ENCODE peak calls at places on chromosome 19, in nine cellular contexts. K, A, J, U, W, G, C, P and Y are unnamed samples.
A peak's percentile ranks its signal among the peaks of the same experiment; 100 is the strongest.

GRCh38 chr19:52638601-52639000 is 446 bp upstream of the ZNF83 start:
- DNase-seq in K (no peak), G (peak; percentile 34), W (peak; percentile 6), P (no peak), C (no peak), A (no peak), U (no peak), J (no peak), Y (no peak)

GRCh38 chr19:12985049-12985776 is 10.1 kb upstream of the NFIX start:
- DNase-seq in K (no peak), J (no peak), P (no peak), U (peak; percentile 92), G (peak; percentile 81), C (peak; percentile 90), W (peak; percentile 69), A (peak; percentile 36), Y (no peak)

GRCh38 chr19:6731822-6732221 is 5.6 kb downstream of the GPR108 start:
- DNase-seq in U (no peak), C (no peak), P (no peak), W (no peak), K (no peak), G (no peak), A (no peak), J (no peak), Y (no peak)

GRCh38 chr19:1576242-1577089 is 8.3 kb upstream of the MEX3D start:
- DNase-seq in C (no peak), G (no peak), U (no peak), K (no peak), A (no peak), P (no peak), W (no peak), J (no peak), Y (no peak)

GRCh38 chr19:48615145-48616040 is 517 bp upstream of the FAM83E start:
- DNase-seq in U (no peak), A (no peak), C (peak; percentile 58), W (no peak), K (no peak), J (no peak), G (no peak), P (peak; percentile 69), Y (no peak)

GRCh38 chr19:41245779-41246297 is 18.3 kb upstream of the HNRNPUL1 start:
- DNase-seq in W (no peak), U (no peak), A (no peak), G (no peak), P (no peak), C (no peak), J (no peak), K (no peak), Y (no peak)

GRCh38 chr19:33828266-33829075 is 31.8 kb downstream of the KCTD15 start:
- DNase-seq in P (peak; percentile 34), A (no peak), J (no peak), G (no peak), K (no peak), C (no peak), W (no peak), U (no peak), Y (peak; percentile 36)

GRCh38 chr19:45900661-45901431 is 1.6 kb downstream of the MYPOP start:
- DNase-seq in G (no peak), C (no peak), P (peak; percentile 65), U (no peak), A (no peak), K (no peak), J (no peak), W (no peak), Y (no peak)

GRCh38 chr19:41916033-41916424 is 12.2 kb downstream of the ERFL start:
- DNase-seq in J (no peak), C (no peak), W (no peak), A (no peak), G (no peak), K (no peak), U (no peak), P (no peak), Y (no peak)

GRCh38 chr19:54561840-54562239 is 11.8 kb upstream of the LILRA2 start:
- DNase-seq in K (no peak), W (no peak), G (peak; percentile 8), J (no peak), U (no peak), A (no peak), C (no peak), P (no peak), Y (peak; percentile 49)

GRCh38 chr19:28656644-28657043 is 556.3 kb downstream of the UQCRFS1 start:
- DNase-seq in K (no peak), A (no peak), J (no peak), P (no peak), G (no peak), W (no peak), U (no peak), C (no peak), Y (no peak)

GRCh38 chr19:55451522-55452380 is 8.7 kb upstream of the SHISA7 start:
- DNase-seq in C (no peak), K (peak; percentile 23), U (no peak), G (no peak), J (no peak), W (no peak), P (peak; percentile 67), A (peak; percentile 72), Y (no peak)

GRCh38 chr19:55350620-55351315 is 3.8 kb downstream of the COX6B2 start:
- DNase-seq in G (no peak), P (peak; percentile 41), J (no peak), A (no peak), W (no peak), C (no peak), K (no peak), U (no peak), Y (no peak)

GRCh38 chr19:57241181-57241580 is 749 bp downstream of the ZNF805 start:
- DNase-seq in G (peak; percentile 34), J (no peak), K (no peak), U (no peak), W (no peak), C (no peak), A (no peak), P (peak; percentile 39), Y (no peak)

GRCh38 chr19:30419581-30420180 is 47.5 kb downstream of the ZNF536 start:
- DNase-seq in K (no peak), C (no peak), A (no peak), J (no peak), U (no peak), W (no peak), P (peak; percentile 52), G (peak; percentile 74), Y (no peak)

GRCh38 chr19:11339254-11340098 is at the start of gene RAB3D:
- DNase-seq in J (peak; percentile 95), W (peak; percentile 96), K (peak; percentile 77), A (peak; percentile 96), U (peak; percentile 89), P (peak; percentile 98), G (peak; percentile 94), C (peak; percentile 92), Y (peak; percentile 96)

DNA sequence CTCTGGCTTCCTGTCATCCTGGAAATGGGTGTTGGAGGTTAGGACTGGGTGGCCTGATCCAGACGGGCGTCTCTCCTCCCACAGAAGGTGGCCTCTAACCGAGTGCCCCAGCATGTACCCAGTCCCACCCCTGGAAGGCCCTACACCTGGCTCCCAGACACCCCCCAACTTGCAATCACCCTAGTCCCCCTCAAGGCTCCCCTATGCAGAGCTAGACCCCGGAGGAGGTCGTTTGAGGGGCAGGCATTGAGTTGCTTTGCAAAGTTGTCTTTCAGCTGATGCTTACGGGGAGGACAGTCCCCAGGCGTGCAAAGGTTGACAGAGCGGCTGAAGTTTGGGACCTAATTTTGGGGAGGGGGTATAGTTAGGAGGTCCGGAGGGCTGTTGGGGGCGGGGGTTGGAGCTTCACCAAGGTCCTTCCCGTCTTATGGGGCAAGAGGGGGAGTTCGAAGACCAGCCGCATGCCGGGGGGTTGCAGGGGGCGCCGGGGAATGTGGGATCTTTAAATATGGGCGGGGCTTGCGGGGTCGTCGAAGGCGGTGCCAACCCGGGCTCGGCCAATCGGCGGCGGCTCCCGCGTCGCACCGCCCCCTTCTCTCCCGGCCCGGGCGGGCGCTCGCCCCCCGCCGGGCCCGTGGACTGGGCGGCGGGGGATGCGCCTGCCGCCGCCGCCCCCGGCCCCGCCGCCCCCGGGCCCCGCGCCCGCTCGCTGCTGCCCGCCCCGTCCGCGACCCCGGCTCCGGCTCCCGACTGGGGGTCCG is at the start of gene KCNN1:
- DNase-seq in C (no peak), K (no peak), A (peak; percentile 85), W (no peak), G (no peak), J (no peak), U (no peak), P (peak; percentile 79), Y (no peak)
- H3K4me3 ChIP-seq in C (no peak within 1 kb of the TSS), K (no peak within 1 kb of the TSS), A (peak within 1 kb of the TSS; percentile 89), W (no peak within 1 kb of the TSS), G (no peak within 1 kb of the TSS), J (no peak within 1 kb of the TSS), U (no peak within 1 kb of the TSS), P (peak within 1 kb of the TSS; percentile 78), Y (no peak within 1 kb of the TSS)

DNA sequence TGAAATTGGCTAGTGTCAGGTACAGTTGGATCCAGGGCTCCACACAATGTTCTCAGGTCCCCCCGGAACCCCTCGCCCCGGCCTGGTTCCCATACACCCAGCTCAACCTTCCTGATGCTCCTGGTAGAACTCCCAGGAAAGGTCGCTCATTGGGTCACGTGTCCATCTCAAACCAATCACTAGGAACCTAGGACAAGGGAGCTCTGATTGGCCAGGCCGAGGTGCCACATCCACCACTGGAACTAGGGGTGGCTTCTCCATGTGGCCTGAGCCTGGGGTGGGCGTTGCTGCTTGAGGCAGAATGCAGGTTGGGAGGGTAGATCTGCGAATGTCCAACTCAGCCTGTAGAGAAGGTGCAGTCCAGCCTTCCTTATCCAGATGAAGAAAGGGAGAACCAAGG is 6.9 kb upstream of the MEF2B start:
- DNase-seq in W (no peak), K (no peak), U (no peak), A (no peak), C (no peak), G (no peak), J (no peak), P (peak; percentile 67), Y (no peak)
- H3K27ac ChIP-seq in W (no peak overlapping the region), K (no peak overlapping the region), U (no peak overlapping the region), A (no peak overlapping the region), C (no peak overlapping the region), G (no peak overlapping the region), J (no peak overlapping the region), P (no peak overlapping the region), Y (no peak overlapping the region)

GRCh38 chr19:19212866-19213265 is 1.1 kb downstream of the NCAN start:
- DNase-seq in J (no peak), G (no peak), A (no peak), W (no peak), K (no peak), C (no peak), U (no peak), P (no peak), Y (no peak)
- H3K9me3 ChIP-seq in J (no peaks in the 10 kb centered on the region), G (no peaks in the 10 kb centered on the region), A (no peaks in the 10 kb centered on the region), W (no peaks in the 10 kb centered on the region), K (no peaks in the 10 kb centered on the region), C (no peaks in the 10 kb centered on the region), U (no peaks in the 10 kb centered on the region), P (no peaks in the 10 kb centered on the region), Y (no peaks in the 10 kb centered on the region)

GRCh38 chr19:17077447-17078028 is 2.0 kb downstream of the MYO9B start:
- DNase-seq in C (no peak), A (no peak), W (no peak), U (no peak), P (no peak), G (no peak), J (no peak), K (no peak), Y (no peak)
- H3K4me3 ChIP-seq in C (peak overlapping the region; percentile 94), A (no peak overlapping the region), W (no peak overlapping the region), U (no peak overlapping the region), P (peak overlapping the region; percentile 86), G (no peak overlapping the region), J (peak overlapping the region; percentile 91), K (peak overlapping the region; percentile 76), Y (peak overlapping the region; percentile 66)